ENCODE peak calls at places on chromosomes 5 and 9, in eight cellular contexts. P is endodermal cell, B is GM20000, J is vagina, S is brain microvascular endothelial cell, Y is MCF 10A, O is AG10803, D is mesothelial cell of epicardium. G is an unnamed sample.

GRCh38 chr5:56480305-56481146 is 247.4 kb upstream of the ANKRD55 start:
- DNase-seq in P (peak), B (peak), J (no peak), S (peak), Y (peak), O (peak), D (peak), G (peak)

GRCh38 chr9:135588371-135588770 is 26.8 kb downstream of the PAEP start:
- DNase-seq in P (no peak), B (no peak), J (no peak), S (no peak), Y (no peak), O (no peak), D (no peak), G (peak)

GRCh38 chr5:39517800-39518199 is 93.0 kb upstream of the DAB2 start:
- DNase-seq in P (no peak), B (no peak), J (no peak), S (peak), Y (peak), O (peak), D (no peak), G (no peak)

GRCh38 chr9:4465910-4466309 is 24.4 kb upstream of the SLC1A1 start:
- DNase-seq in P (no peak), B (peak), J (no peak), S (no peak), Y (no peak), O (no peak), D (no peak), G (no peak)

GRCh38 chr5:1432296-1432695 is 12.9 kb downstream of the SLC6A3 start:
- DNase-seq in P (no peak), B (no peak), J (no peak), S (no peak), Y (no peak), O (no peak), D (no peak), G (peak)

GRCh38 chr9:72305102-72305546 is 59.9 kb downstream of the ZFAND5 start:
- DNase-seq in P (peak), B (peak), J (peak), S (peak), Y (no peak), O (no peak), D (peak), G (peak)

GRCh38 chr9:16501726-16502125 is 368.7 kb downstream of the BNC2 start:
- DNase-seq in P (no peak), B (no peak), J (no peak), S (no peak), Y (no peak), O (no peak), D (no peak), G (no peak)

GRCh38 chr5:120155873-120156272 is 308.2 kb upstream of the PRR16 start:
- DNase-seq in P (no peak), B (no peak), J (no peak), S (no peak), Y (peak), O (no peak), D (no peak), G (no peak)

GRCh38 chr9:6098431-6098830 is 83.0 kb upstream of the RANBP6 start:
- DNase-seq in P (no peak), B (no peak), J (no peak), S (no peak), Y (no peak), O (peak), D (no peak), G (no peak)

GRCh38 chr9:14935099-14935710 is 25.0 kb upstream of the FREM1 start:
- DNase-seq in P (no peak), B (no peak), J (no peak), S (no peak), Y (no peak), O (no peak), D (no peak), G (no peak)

DNA sequence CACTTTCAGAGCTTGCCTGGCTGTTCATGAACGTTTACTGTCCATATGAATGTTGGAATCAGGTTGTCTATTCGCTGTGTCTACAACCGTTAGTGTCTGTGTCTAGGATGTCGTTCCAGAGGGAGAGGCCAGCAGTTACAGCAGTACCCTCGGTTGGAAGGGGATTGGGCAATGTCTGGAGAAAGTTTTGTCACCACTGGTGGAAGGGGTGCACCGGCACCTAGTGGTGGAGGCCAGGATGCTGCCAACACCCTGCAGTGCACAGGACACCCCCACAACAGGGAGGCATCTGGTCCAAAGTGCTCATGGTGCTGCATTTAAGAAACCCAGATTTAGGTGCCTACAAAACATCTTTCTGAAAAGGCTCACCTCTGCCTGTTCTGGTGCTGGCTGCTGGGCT is 220.7 kb downstream of the FANCC start:
- DNase-seq in P (no peak), B (no peak), J (no peak), S (no peak), Y (peak), O (no peak), D (no peak), G (no peak)
- TF ChIP-seq CTCF in P (no peak), B (no peak), J (no peak), S (peak), Y (peak), O (peak), D (no peak), G (no peak)

DNA sequence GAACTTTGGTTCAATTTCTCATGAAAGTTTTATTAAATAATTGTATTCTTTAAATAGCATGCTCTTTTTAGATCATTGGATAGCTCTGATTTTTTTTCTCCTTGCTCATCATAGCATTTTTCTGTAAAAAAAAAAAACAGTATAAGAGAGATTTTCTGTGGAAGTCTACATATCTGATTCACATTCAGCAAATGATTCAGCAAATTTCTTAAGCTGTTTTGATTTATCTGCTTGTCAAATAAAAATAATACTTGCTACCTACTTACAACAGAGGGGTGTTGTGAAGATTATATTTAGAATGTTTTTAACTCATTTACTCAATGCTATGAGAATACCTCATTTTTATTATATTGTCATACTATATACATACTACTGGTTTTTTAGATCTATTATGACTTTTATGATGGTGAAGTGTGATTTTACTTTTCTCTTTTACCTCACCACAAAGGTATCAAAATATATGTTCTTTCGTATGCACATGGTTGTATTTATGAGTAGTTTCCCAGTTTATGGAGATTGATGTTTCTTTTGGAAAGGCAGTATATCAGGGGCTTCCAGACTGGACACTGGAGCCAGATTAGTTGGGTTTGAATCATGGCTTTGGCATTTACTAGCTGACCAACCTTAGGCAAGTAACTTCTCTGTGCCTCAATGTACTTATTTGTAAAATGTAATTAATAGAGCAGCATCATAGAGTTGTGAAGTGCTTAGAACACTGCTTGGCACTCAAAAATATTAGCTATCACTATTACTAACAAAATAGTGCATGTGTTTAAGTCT is 25.5 kb downstream of the TNPO1 start:
- DNase-seq in P (no peak), B (no peak), J (no peak), S (peak), Y (no peak), O (peak), D (no peak), G (no peak)
- TF ChIP-seq CTCF in P (no peak), B (no peak), J (no peak), S (no peak), Y (no peak), O (no peak), D (no peak), G (no peak)

GRCh38 chr5:172911628-172911880 is 47.7 kb upstream of the RPL26L1 start:
- DNase-seq in P (no peak), B (no peak), J (no peak), S (no peak), Y (no peak), O (no peak), D (no peak), G (no peak)

GRCh38 chr5:172913117-172913850 is 45.9 kb upstream of the RPL26L1 start:
- DNase-seq in P (no peak), B (no peak), J (no peak), S (no peak), Y (no peak), O (peak), D (no peak), G (peak)

GRCh38 chr5:172911976-172912375 is 47.2 kb upstream of the RPL26L1 start:
- DNase-seq in P (no peak), B (no peak), J (no peak), S (no peak), Y (no peak), O (no peak), D (no peak), G (no peak)

GRCh38 chr5:172909931-172910502 is 49.2 kb upstream of the RPL26L1 start:
- DNase-seq in P (no peak), B (no peak), J (no peak), S (peak), Y (peak), O (peak), D (no peak), G (no peak)

DNA sequence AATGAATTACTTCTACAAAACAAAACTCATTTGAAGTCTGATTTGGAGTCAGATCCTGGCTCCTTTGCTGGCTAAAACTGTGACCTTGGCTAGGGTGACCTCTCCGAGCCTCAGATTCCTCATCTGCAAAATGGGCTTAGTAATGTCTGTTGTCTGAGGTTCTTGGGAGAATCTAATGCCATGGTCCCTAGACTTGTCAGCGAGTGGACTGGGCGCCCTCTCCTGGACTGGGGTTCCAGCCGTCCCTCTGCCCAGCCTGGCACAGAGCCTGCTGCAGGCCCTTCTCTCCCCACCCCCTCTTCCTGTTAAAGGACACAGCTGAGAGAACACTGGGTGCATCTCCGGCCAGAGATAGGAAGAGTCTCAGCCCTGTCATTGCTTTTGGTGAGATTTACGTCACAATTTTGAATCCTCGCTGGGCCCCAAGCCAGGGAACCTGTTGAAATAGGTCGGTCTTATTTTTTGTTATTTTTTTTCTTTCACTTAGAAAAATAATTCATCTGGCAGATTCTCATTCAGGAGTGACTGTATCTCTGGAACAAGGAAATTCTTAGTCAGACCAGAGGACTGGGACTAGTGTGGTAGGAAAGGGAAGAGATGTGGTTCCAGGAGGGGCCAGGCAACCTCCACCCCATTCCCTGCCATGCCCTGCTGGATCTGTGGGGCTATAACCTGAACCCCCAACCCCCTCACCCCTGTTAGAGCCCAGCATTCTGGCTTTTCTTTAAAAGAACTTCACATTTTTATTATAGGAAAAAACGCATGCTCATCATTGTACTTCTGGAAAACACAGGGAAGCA is 48.2 kb upstream of the RPL26L1 start:
- DNase-seq in P (peak), B (peak), J (no peak), S (peak), Y (peak), O (peak), D (no peak), G (peak)
- TF ChIP-seq CTCF in P (peak), B (peak), J (no peak), S (peak), Y (peak), O (peak), D (no peak), G (no peak)

GRCh38 chr5:164326219-164326618 is 820.8 kb downstream of the MAT2B start:
- DNase-seq in P (no peak), B (no peak), J (no peak), S (no peak), Y (no peak), O (no peak), D (no peak), G (no peak)
- TF ChIP-seq CTCF in P (peak), B (no peak), J (no peak), S (peak), Y (no peak), O (no peak), D (peak), G (no peak)

GRCh38 chr5:173281910-173282309 is 46.3 kb downstream of the STC2 start:
- DNase-seq in P (peak), B (no peak), J (no peak), S (no peak), Y (peak), O (no peak), D (no peak), G (no peak)
- TF ChIP-seq CTCF in P (peak), B (no peak), J (no peak), S (peak), Y (peak), O (peak), D (no peak), G (no peak)

DNA sequence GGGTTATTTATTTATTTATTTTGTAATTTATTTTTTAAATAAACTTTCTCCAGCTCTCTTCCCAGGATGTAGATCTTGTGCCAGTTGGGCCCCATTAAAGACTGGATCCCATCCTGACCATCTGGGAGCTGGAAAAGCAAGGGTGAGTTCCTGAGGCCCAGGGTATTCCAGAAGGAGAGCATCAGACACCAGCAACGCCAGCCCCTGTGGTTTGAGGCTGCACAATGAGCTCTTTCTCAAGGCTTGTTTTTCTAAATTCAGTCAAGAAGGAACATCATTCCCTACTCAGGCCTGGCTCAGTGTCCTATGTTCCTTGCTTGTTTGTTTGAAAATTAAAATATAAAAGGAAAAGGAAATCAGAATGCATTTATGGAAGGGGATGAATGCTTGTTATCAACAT is 313.3 kb downstream of the EBF1 start:
- DNase-seq in P (no peak), B (no peak), J (no peak), S (no peak), Y (no peak), O (no peak), D (no peak), G (no peak)
- TF ChIP-seq CTCF in P (no peak), B (no peak), J (no peak), S (no peak), Y (no peak), O (no peak), D (no peak), G (no peak)